ENCODE peak calls at places on chromosomes 3 and 15, in seven cellular contexts. Q, N, U, W, A, S and R are unnamed samples.

GRCh38 chr3:74267583-74268184 is 346.8 kb downstream of the CNTN3 start:
- DNase-seq in U (peak), N (no peak), A (peak), S (peak), W (peak), Q (peak), R (peak)

GRCh38 chr3:10432931-10433330 is 72.5 kb downstream of the ATP2B2 start:
- DNase-seq in N (no peak), S (no peak), A (peak), Q (peak), U (no peak), W (no peak), R (no peak)

GRCh38 chr3:40044487-40044886 is 235.1 kb downstream of the MYRIP start:
- DNase-seq in A (peak), Q (no peak), S (no peak), N (no peak), U (no peak), W (peak), R (no peak)

GRCh38 chr3:186283651-186284445 is 78.2 kb downstream of the DGKG start:
- DNase-seq in A (peak), S (no peak), N (no peak), Q (peak), U (no peak), W (peak), R (no peak)

GRCh38 chr15:73965094-73965729 is 26.9 kb downstream of the STOML1 start:
- DNase-seq in A (no peak), W (no peak), U (peak), S (peak), Q (no peak), N (no peak), R (no peak)

GRCh38 chr15:40500584-40501330 is 30.0 kb downstream of the CHST14 start:
- DNase-seq in U (no peak), A (no peak), W (no peak), N (no peak), S (no peak), Q (peak), R (no peak)

GRCh38 chr3:46110701-46111493 is 83.6 kb upstream of the XCR1 start:
- DNase-seq in N (no peak), A (peak), S (no peak), U (no peak), Q (peak), W (peak), R (no peak)

GRCh38 chr3:140449591-140450256 is 228.1 kb upstream of the TRIM42 start:
- DNase-seq in U (no peak), N (no peak), Q (no peak), W (no peak), A (no peak), S (peak), R (no peak)

GRCh38 chr15:23576034-23576433 is 10.6 kb downstream of the MKRN3 start:
- DNase-seq in Q (no peak), W (no peak), S (no peak), N (no peak), U (no peak), A (no peak), R (no peak)

GRCh38 chr15:51377038-51377761 is 35.7 kb downstream of the GLDN start:
- DNase-seq in A (peak), W (peak), S (no peak), N (no peak), Q (peak), U (no peak), R (no peak)

GRCh38 chr3:146160964-146161724 is at the start of gene PLOD2:
- DNase-seq in W (peak), A (peak), U (peak), S (peak), Q (peak), N (peak), R (peak)

GRCh38 chr3:119555309-119555735 is 4.1 kb downstream of the CD80 start:
- DNase-seq in N (no peak), S (no peak), W (peak), A (no peak), U (no peak), Q (no peak), R (no peak)

GRCh38 chr15:55740479-55740878 is 2.5 kb downstream of the PRTG start:
- DNase-seq in S (no peak), U (no peak), Q (no peak), N (no peak), A (peak), W (no peak), R (no peak)

GRCh38 chr3:20154928-20155327 is 31.1 kb downstream of the SGO1 start:
- DNase-seq in W (no peak), U (no peak), S (peak), A (no peak), Q (no peak), N (no peak), R (no peak)

GRCh38 chr3:119428538-119428937 is 34.9 kb downstream of the TMEM39A start:
- DNase-seq in Q (no peak), U (peak), A (no peak), W (no peak), S (peak), N (no peak), R (no peak)

GRCh38 chr15:49044761-49045571 is 1.3 kb downstream of the SECISBP2L start:
- DNase-seq in N (no peak), A (no peak), U (no peak), Q (peak), S (peak), W (no peak), R (no peak)

GRCh38 chr15:66927326-66928077 is 137.9 kb upstream of the SMAD3 start:
- DNase-seq in Q (peak), N (no peak), A (peak), U (peak), S (peak), W (no peak), R (no peak)

GRCh38 chr3:46607603-46608028 is 4.7 kb upstream of the FAM240A start:
- DNase-seq in A (peak), N (peak), U (peak), Q (no peak), W (peak), S (peak), R (no peak)

GRCh38 chr3:98812851-98813374 is 49.8 kb downstream of the ST3GAL6 start:
- DNase-seq in W (no peak), U (no peak), A (peak), Q (peak), N (no peak), S (peak), R (no peak)

GRCh38 chr15:75033809-75034208 is 10.4 kb downstream of the PPCDC start:
- DNase-seq in S (peak), W (no peak), A (no peak), N (no peak), Q (no peak), U (no peak), R (no peak)

GRCh38 chr3:150848864-150849263 is 56.4 kb downstream of the MINDY4B start:
- DNase-seq in Q (no peak), N (no peak), W (no peak), S (no peak), A (no peak), U (no peak), R (no peak)

GRCh38 chr3:31188112-31188511 is 293.7 kb upstream of the GADL1 start:
- DNase-seq in W (no peak), Q (no peak), A (no peak), S (no peak), U (no peak), N (no peak), R (no peak)

GRCh38 chr3:76370749-76371148 is 585.4 kb upstream of the ZNF717 start:
- DNase-seq in S (no peak), U (no peak), N (no peak), A (no peak), Q (peak), W (no peak), R (no peak)

GRCh38 chr3:29183346-29184087 is 97.4 kb upstream of the RBMS3 start:
- DNase-seq in U (no peak), A (peak), N (no peak), Q (peak), W (no peak), S (no peak), R (no peak)

GRCh38 chr3:172658344-172659245 is 52.3 kb downstream of the NCEH1 start:
- DNase-seq in S (peak), Q (peak), N (no peak), U (no peak), A (peak), W (no peak), R (no peak)

GRCh38 chr3:134378818-134379217 is 4.6 kb upstream of the AMOTL2 start:
- DNase-seq in A (no peak), Q (peak), S (no peak), N (peak), W (peak), U (no peak), R (no peak)

GRCh38 chr15:75508741-75509532 is 57.4 kb upstream of the SIN3A start:
- DNase-seq in N (no peak), U (no peak), W (peak), Q (peak), A (peak), S (peak), R (no peak)

GRCh38 chr3:71725279-71725991 is at the start of gene EIF4E3:
- DNase-seq in N (peak), U (peak), A (peak), W (no peak), S (peak), Q (peak), R (peak)

GRCh38 chr3:33582234-33582633 is 135.8 kb downstream of the CLASP2 start:
- DNase-seq in N (no peak), W (peak), Q (no peak), A (no peak), S (peak), U (no peak), R (no peak)

GRCh38 chr3:125594581-125595011 is 701 bp downstream of the OSBPL11 start:
- DNase-seq in A (no peak), W (peak), U (no peak), S (peak), N (no peak), Q (peak), R (no peak)

GRCh38 chr15:44058126-44058525 is 136.9 kb downstream of the FRMD5 start:
- DNase-seq in Q (no peak), A (no peak), U (no peak), S (no peak), W (no peak), N (no peak), R (no peak)

DNA sequence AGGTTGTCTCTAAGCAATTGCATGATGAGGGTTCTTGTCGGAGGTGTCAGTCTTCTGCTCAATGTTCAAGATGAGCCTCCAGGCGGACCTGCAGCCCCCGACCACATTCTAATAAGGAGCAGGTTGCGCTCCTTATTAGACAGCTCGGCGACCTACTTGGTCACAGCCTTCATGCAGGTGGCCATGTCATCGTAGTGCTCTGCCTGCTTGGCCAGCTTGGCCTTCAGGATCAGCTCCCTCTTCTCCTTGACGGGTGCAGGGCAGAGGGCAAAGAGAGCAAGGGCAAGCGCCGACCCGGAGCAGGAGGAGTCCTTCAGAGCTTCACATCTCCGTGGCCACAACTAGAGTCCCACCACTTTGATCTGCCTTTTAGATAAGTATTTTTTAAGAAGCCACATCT is 113.5 kb downstream of the RASA2 start:
- DNase-seq in A (no peak), N (no peak), S (no peak), Q (no peak), W (no peak), U (no peak), R (no peak)
- H3K4ac ChIP-seq in A (no peak), N (no peak), S (no peak), Q (no peak), W (no peak), U (no peak), R (no peak)

GRCh38 chr3:55329849-55330248 is 157.3 kb downstream of the WNT5A start:
- DNase-seq in U (no peak), N (no peak), S (no peak), W (peak), Q (peak), A (peak), R (no peak)
- H3K4me2 ChIP-seq in U (no peak), N (no peak), S (no peak), W (no peak), Q (no peak), A (no peak), R (no peak)

GRCh38 chr3:13850161-13850945 is 29.5 kb downstream of the WNT7A start:
- DNase-seq in A (no peak), N (no peak), W (peak), U (peak), Q (no peak), S (peak), R (no peak)

GRCh38 chr3:13846238-13846637 is 33.6 kb downstream of the WNT7A start:
- DNase-seq in U (no peak), N (no peak), A (no peak), S (no peak), Q (no peak), W (no peak), R (no peak)

GRCh38 chr3:13851091-13851849 is 28.6 kb downstream of the WNT7A start:
- DNase-seq in W (no peak), U (no peak), N (no peak), S (no peak), A (no peak), Q (no peak), R (no peak)

GRCh38 chr3:13846716-13847570 is 32.9 kb downstream of the WNT7A start:
- DNase-seq in W (no peak), Q (no peak), S (no peak), N (no peak), A (no peak), U (no peak), R (no peak)

DNA sequence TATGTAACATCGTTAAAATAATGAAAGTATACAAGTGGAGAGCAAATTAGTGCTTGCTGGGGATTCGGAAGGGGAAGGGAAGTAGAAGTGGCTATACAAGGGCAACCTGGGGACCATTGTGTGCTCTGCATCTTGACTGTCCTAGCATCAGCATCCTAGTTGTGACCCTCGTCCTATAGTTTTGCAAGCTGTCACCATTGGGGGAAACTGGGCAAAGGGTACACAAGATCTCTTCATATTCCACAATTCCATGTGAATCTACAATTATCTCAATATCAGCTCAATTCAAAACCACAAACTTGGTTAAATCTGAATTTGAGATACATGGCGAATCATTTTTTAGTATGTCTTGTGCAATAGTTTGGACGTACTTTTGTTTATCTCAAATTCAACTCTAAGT is 30.9 kb downstream of the WNT7A start:
- DNase-seq in A (no peak), U (no peak), W (no peak), Q (no peak), N (no peak), S (no peak), R (no peak)
- H3K4ac ChIP-seq in A (no peak), U (no peak), W (no peak), Q (no peak), N (no peak), S (no peak), R (no peak)

GRCh38 chr3:64454768-64455167 is 229.5 kb upstream of the PRICKLE2 start:
- DNase-seq in A (no peak), N (no peak), U (no peak), W (no peak), Q (no peak), S (no peak), R (no peak)

GRCh38 chr3:64455351-64455750 is 230.1 kb upstream of the PRICKLE2 start:
- DNase-seq in U (no peak), Q (no peak), S (no peak), A (no peak), N (no peak), W (no peak), R (no peak)

GRCh38 chr3:64457811-64458210 is 230.0 kb downstream of the ADAMTS9 start:
- DNase-seq in U (no peak), Q (no peak), S (no peak), A (no peak), W (no peak), N (no peak), R (no peak)

GRCh38 chr3:64454179-64454578 is 228.9 kb upstream of the PRICKLE2 start:
- DNase-seq in A (peak), N (no peak), S (peak), Q (peak), U (no peak), W (no peak), R (no peak)

DNA sequence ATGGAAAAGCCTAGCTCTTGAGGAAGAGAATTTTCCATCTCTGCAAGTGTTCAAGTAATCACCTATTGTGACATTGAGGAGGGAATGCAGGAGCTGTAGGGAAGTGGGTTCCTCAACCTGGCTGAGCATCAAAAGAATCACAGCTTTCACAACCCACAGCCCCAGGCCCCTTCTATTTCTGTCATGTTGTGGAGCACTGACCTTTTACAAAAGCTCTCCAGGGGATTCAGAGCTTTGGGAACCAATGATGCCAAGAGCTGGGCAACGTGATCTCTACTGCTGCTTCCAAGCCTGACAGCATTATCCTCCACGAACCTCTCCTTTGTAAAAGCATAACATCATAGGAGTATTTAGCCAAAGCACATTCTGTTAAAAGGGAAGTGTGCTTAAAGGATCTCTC is 231.1 kb downstream of the ADAMTS9 start:
- DNase-seq in S (no peak), W (no peak), Q (no peak), A (no peak), U (no peak), N (no peak), R (no peak)
- H3K4me2 ChIP-seq in S (no peak), W (no peak), Q (no peak), A (no peak), U (no peak), N (no peak), R (no peak)

GRCh38 chr15:83198476-83198875 is 9.1 kb downstream of the HDGFL3 start:
- DNase-seq in Q (no peak), W (no peak), A (no peak), N (no peak), S (no peak), U (no peak), R (no peak)

GRCh38 chr15:83203543-83203942 is 4.1 kb downstream of the HDGFL3 start:
- DNase-seq in N (no peak), A (no peak), U (no peak), Q (no peak), W (no peak), S (no peak), R (no peak)

GRCh38 chr15:83199288-83199687 is 8.3 kb downstream of the HDGFL3 start:
- DNase-seq in S (no peak), U (no peak), N (no peak), A (no peak), W (no peak), Q (no peak), R (no peak)

GRCh38 chr15:83200162-83200561 is 7.5 kb downstream of the HDGFL3 start:
- DNase-seq in Q (peak), W (no peak), A (peak), N (no peak), U (no peak), S (no peak), R (no peak)

DNA sequence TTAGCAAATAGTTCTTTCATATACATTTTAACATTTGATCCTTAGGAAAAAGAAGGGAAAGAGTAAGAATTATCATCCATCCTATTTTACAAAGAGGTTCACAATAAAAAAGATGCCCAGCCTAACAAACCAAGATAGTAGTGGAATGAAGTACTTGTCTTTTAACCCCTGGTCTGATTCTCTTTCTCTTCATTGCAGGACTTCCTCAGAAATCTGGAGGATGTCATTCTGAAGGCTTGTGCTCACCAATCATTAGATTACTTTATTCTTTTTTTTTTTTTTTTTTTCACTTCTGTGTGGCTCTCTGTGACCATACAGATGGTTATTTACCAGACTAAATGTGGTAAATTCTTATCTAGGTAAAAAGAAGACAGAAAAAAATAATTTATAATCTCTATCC is 7.0 kb downstream of the HDGFL3 start:
- DNase-seq in Q (peak), W (no peak), U (no peak), N (no peak), A (peak), S (no peak), R (no peak)
- H3K4ac ChIP-seq in Q (no peak), W (no peak), U (no peak), N (no peak), A (no peak), S (no peak), R (no peak)

GRCh38 chr3:34725774-34726173 is 913.6 kb upstream of the ARPP21 start:
- DNase-seq in W (no peak), N (no peak), Q (no peak), S (peak), U (no peak), A (no peak), R (peak)
- H3K4me2 ChIP-seq in W (no peak), N (no peak), Q (no peak), S (no peak), U (no peak), A (no peak), R (no peak)

GRCh38 chr3:120894285-120894684 is 13.7 kb upstream of the STXBP5L start:
- DNase-seq in W (no peak), A (no peak), Q (no peak), U (no peak), N (no peak), S (no peak), R (no peak)
- H3K4ac ChIP-seq in W (no peak), A (no peak), Q (no peak), U (no peak), N (no peak), S (no peak), R (no peak)

DNA sequence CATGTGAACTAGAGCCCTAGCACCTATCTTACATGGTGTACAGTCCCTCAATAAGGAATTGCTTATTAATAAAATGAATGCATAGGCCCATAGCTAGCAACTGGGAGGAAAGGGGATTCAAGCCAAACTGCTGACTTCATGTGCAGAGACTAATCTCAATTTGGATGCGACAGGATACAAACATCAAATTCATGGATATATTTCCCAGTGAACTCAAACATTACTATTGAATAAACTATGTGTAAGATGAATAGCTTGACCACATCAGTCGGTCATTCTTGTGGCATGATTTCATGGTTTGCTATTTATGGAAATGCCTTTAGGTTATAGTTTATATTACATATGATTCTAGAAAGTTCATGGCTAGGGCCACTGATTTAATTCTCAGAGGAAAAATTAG is 268.6 kb upstream of the SLITRK3 start:
- DNase-seq in U (no peak), Q (peak), A (peak), N (no peak), S (no peak), W (no peak), R (no peak)
- H3K4me2 ChIP-seq in U (no peak), Q (no peak), A (no peak), N (no peak), S (no peak), W (no peak), R (no peak)

GRCh38 chr3:161156936-161157335 is 51.8 kb upstream of the B3GALNT1 start:
- DNase-seq in A (peak), W (no peak), U (no peak), S (no peak), N (no peak), Q (no peak), R (no peak)
- H3K4ac ChIP-seq in A (no peak), W (no peak), U (no peak), S (no peak), N (no peak), Q (no peak), R (no peak)